ENCODE peak calls at places on chromosomes 13 and 19, in four cellular contexts. Y is spleen, D is SK-N-MC, B is left lung. R is an unnamed sample.
A peak's percentile ranks its signal among the peaks of the same experiment; 100 is the strongest.

GRCh38 chr13:112066624-112067004 is 335 bp upstream of the SOX1 start:
- DNase-seq in B (no peak), D (no peak), Y (peak; percentile 65), R (no peak)

GRCh38 chr19:35901854-35902661 is at the start of gene HCST:
- DNase-seq in B (peak; percentile 42), D (no peak), Y (peak; percentile 86), R (peak; percentile 41)

GRCh38 chr19:53900191-53900860 is 8.8 kb upstream of the CACNG7 start:
- DNase-seq in Y (no peak), D (no peak), B (no peak), R (no peak)

GRCh38 chr19:10796653-10797052 is 39.4 kb downstream of the TMED1 start:
- DNase-seq in B (no peak), Y (no peak), D (no peak), R (no peak)

GRCh38 chr19:18589380-18590272 is 1.0 kb downstream of the REX1BD start:
- DNase-seq in D (peak; percentile 48), Y (peak; percentile 93), B (peak; percentile 70), R (peak; percentile 72)

GRCh38 chr13:54357284-54357933 is 1328.8 kb downstream of the OLFM4 start:
- DNase-seq in Y (no peak), D (no peak), B (no peak), R (no peak)

GRCh38 chr13:109274188-109274821 is 512.1 kb downstream of the IRS2 start:
- DNase-seq in D (no peak), Y (no peak), B (no peak), R (peak; percentile 32)

GRCh38 chr13:30034448-30034795 is 184.0 kb upstream of the UBL3 start:
- DNase-seq in D (no peak), B (no peak), Y (no peak), R (no peak)

GRCh38 chr13:100600915-100601314 is 12.3 kb upstream of the GGACT start:
- DNase-seq in B (no peak), Y (no peak), D (no peak), R (no peak)

GRCh38 chr19:801861-802496 is 4.7 kb downstream of the PTBP1 start:
- DNase-seq in B (peak; percentile 72), Y (no peak), D (no peak), R (peak; percentile 17)

GRCh38 chr19:33438016-33438671 is 64.6 kb downstream of the CEBPG start:
- DNase-seq in D (no peak), B (peak; percentile 21), Y (peak; percentile 64), R (no peak)

GRCh38 chr19:39915101-39915847 is 19.2 kb downstream of the FCGBP start:
- DNase-seq in B (no peak), D (no peak), Y (peak; percentile 68), R (no peak)

GRCh38 chr19:20912973-20913372 is 10.1 kb upstream of the ZNF85 start:
- DNase-seq in D (no peak), B (no peak), Y (no peak), R (peak; percentile 36)

GRCh38 chr13:48161530-48162179 is 66.8 kb upstream of the MED4 start:
- DNase-seq in Y (peak; percentile 88), B (peak; percentile 83), D (no peak), R (no peak)

GRCh38 chr13:23466144-23467002 is 32.9 kb upstream of the SACS start:
- DNase-seq in D (peak; percentile 47), Y (peak; percentile 91), B (peak; percentile 69), R (peak; percentile 75)

DNA sequence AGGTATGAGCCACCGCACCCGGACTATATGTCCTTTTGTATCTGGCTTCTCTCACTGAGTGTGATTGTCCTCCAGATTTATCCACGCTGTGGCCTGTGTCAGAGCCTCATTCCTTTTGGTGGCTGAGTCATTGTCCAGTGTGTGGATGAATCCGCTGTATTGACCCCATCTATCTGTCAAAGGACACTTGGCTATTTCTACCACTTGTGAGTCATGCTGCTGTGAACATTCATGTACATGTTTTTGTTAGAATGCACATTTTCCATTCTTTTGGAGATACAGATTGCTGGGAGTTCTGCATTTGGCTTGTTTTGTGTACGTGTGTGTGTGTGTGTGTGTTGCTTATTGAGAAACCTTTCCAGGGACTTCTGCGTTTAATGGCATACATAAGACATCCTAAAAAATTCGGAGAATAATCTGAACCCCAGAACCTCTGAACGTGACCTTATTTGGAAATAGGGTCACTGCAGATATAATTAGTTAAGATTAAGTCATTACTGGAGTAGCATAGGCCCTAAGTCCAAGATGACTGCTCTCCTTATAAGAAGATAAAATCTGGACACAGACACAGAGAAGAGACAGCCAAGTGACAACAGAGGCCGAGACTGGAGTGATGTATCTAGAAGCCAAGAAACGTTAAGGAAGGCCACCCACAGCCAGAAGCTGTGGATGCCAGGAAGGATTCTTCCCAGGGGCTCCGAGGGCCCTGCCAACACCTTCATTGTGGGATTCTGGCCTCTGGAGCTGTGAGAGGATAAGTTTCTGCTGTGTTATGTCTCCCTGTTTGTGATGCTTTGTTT is 4.9 kb upstream of the GIPC3 start:
- DNase-seq in B (no peak), Y (no peak), D (no peak), R (peak; percentile 61)
- H3K27ac ChIP-seq in B (peak overlapping the region; percentile 66), Y (no peak overlapping the region), D (no peak overlapping the region), R (no peak overlapping the region)

GRCh38 chr13:110419946-110420345 is 112.9 kb downstream of the COL4A2 start:
- DNase-seq in B (no peak), Y (no peak), D (no peak), R (no peak)

GRCh38 chr13:110420626-110421025 is 113.5 kb downstream of the COL4A2 start:
- DNase-seq in Y (no peak), D (no peak), B (no peak), R (no peak)

GRCh38 chr13:110421061-110421460 is 114.0 kb downstream of the COL4A2 start:
- DNase-seq in B (no peak), D (no peak), Y (no peak), R (no peak)

GRCh38 chr13:110422913-110423688 is 116.0 kb downstream of the COL4A2 start:
- DNase-seq in B (no peak), D (no peak), Y (no peak), R (no peak)

GRCh38 chr13:110421696-110422395 is 114.8 kb downstream of the COL4A2 start:
- DNase-seq in D (peak; percentile 30), B (no peak), Y (no peak), R (no peak)
- H3K27ac ChIP-seq in D (no peak overlapping the region), B (peak overlapping the region; percentile 50), Y (no peak overlapping the region), R (no peak overlapping the region)

DNA sequence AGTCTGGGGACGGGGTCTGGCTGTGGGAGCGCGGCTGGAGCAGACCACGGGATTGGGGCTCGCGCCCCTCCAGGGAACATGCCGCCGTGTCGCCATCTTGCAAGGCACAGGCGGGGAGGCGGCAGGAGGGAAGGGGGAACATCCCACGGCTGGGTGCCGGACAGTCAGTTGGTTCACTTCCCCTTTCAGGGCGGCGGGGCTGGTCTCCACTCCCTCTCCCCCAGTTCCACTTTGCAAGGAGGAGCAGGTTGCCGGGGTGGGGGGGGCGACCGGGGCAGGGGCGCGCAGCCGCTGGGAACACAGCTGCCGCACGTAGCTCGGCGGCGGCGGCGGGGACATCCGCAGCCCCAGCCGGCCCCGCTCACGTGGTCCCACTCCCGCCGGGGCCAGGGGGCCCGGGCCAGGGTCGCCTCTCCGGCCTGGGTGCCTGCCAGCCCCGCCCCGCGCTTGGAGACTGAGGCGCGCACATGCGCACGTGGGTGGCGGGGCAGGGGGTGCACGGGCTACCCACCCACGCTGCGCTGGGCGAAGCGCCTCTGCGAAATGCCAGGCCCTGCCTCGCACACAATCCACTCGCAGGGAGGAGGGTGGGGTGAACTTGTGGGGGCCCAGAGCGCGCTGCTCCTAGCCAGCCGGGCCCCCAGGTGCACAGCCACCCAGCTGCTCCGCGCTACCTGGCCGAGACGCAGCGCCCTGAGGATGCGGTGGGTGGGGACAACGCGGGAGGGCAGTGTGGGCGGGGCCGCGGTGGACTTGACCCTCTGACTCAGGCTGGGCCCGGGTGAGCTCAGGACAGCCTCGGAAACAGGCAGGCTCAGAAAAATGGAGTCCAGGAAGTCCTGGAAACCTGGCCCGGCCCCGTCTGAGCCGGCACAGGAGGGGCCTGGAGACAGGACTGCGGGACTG is 6.4 kb downstream of the KLF16 start:
- DNase-seq in B (peak; percentile 89), Y (peak; percentile 97), D (no peak), R (peak; percentile 81)
- H3K27ac ChIP-seq in B (peak overlapping the region; percentile 92), Y (peak overlapping the region; percentile 80), D (peak overlapping the region; percentile 25), R (no peak overlapping the region)

GRCh38 chr13:94177041-94177440 is 302.4 kb downstream of the DCT start:
- DNase-seq in B (no peak), D (no peak), Y (no peak), R (no peak)

GRCh38 chr13:94178625-94179244 is 300.7 kb downstream of the DCT start:
- DNase-seq in D (no peak), B (no peak), Y (no peak), R (no peak)

GRCh38 chr13:94174009-94174408 is 305.5 kb downstream of the DCT start:
- DNase-seq in B (no peak), D (no peak), Y (no peak), R (no peak)

GRCh38 chr13:94175076-94175475 is 304.4 kb downstream of the DCT start:
- DNase-seq in D (no peak), B (no peak), Y (no peak), R (no peak)

DNA sequence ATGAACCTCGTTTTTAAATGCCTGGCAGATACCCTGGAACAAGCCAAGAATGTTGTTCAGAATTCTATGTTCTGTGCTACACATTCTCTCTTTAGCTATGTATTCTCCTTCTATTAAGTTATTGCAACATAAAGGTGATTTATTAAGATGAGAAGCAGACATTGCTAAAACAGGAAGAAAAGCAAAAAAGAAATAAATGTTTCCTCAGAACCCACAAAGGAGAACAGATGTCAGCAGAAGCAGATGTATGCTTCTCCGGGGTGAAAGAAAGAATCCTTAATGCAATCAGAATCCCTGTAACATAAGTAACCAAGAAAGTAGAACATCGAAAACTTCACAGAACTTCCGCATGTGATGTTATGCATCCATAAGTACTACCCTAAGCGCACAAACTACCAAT is 302.9 kb downstream of the DCT start:
- DNase-seq in D (no peak), B (no peak), Y (no peak), R (no peak)
- H3K27ac ChIP-seq in D (no peak overlapping the region), B (no peak overlapping the region), Y (no peak overlapping the region), R (no peak overlapping the region)

DNA sequence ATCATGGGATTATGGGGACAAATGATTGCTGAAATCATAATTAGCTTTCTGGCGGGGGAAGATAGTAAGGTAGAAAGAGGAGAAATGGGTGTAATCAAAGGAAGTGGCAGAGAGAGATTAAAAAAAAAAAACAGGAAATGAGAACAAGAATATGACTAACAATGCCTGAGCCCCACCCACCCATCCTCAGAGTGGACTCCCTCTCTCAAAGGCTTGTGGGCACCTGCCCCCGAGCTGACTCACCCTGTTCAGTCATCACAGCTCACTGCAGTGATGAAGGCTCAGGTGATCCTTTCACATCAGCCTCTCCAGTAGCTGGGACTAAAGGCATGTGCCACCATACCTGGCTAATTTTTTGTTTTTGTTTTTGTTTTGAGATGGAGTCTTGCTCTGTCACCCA is 26.4 kb upstream of the TPT1 start:
- DNase-seq in B (peak; percentile 77), Y (peak; percentile 88), D (no peak), R (peak; percentile 99)
- H3K27ac ChIP-seq in B (no peak overlapping the region), Y (no peak overlapping the region), D (no peak overlapping the region), R (peak overlapping the region; percentile 92)

GRCh38 chr19:5956323-5956722 is 21.6 kb downstream of the RANBP3 start:
- DNase-seq in D (no peak), B (no peak), Y (no peak), R (no peak)
- H3K27ac ChIP-seq in D (no peak overlapping the region), B (no peak overlapping the region), Y (no peak overlapping the region), R (no peak overlapping the region)

R was measured in mammary epithelial cell.